ENCODE peak calls at places on chromosomes 2 and 18, in seven cellular contexts. One of them, this sample, is unnamed.

GRCh38 chr2:135676031-135676430 is 65.6 kb upstream of the UBXN4 start:
- DNase-seq in uterus: no peak
- DNase-seq in lower lobe of right lung: no peak
- DNase-seq in esophagus muscularis mucosa: no peak
- DNase-seq in HL-60: no peak
- DNase-seq in GM23338: no peak
- DNase-seq in pancreas: no peak
- DNase-seq in this sample: no peak

GRCh38 chr2:173957517-173957916 is 7.7 kb downstream of the SP3 start:
- DNase-seq in esophagus muscularis mucosa: no peak
- DNase-seq in pancreas: no peak
- DNase-seq in uterus: no peak
- DNase-seq in HL-60: no peak
- DNase-seq in lower lobe of right lung: no peak
- DNase-seq in GM23338: no peak
- DNase-seq in this sample: no peak

GRCh38 chr2:70133521-70134348 is 46.5 kb downstream of the PCBP1 start:
- DNase-seq in uterus: no peak
- DNase-seq in pancreas: no peak
- DNase-seq in esophagus muscularis mucosa: no peak
- DNase-seq in GM23338: no peak
- DNase-seq in lower lobe of right lung: peak
- DNase-seq in HL-60: no peak
- DNase-seq in this sample: no peak

GRCh38 chr2:104318001-104318555 is 535.8 kb upstream of the POU3F3 start:
- DNase-seq in GM23338: no peak
- DNase-seq in esophagus muscularis mucosa: no peak
- DNase-seq in pancreas: no peak
- DNase-seq in uterus: no peak
- DNase-seq in HL-60: no peak
- DNase-seq in lower lobe of right lung: no peak
- DNase-seq in this sample: no peak

GRCh38 chr2:153871231-153872221 is at the start of gene GALNT13:
- DNase-seq in lower lobe of right lung: peak
- DNase-seq in pancreas: peak
- DNase-seq in uterus: peak
- DNase-seq in HL-60: no peak
- DNase-seq in GM23338: peak
- DNase-seq in esophagus muscularis mucosa: no peak
- DNase-seq in this sample: no peak

GRCh38 chr18:41553716-41554115 is 401.3 kb upstream of the PIK3C3 start:
- DNase-seq in esophagus muscularis mucosa: peak
- DNase-seq in uterus: no peak
- DNase-seq in pancreas: no peak
- DNase-seq in lower lobe of right lung: no peak
- DNase-seq in GM23338: no peak
- DNase-seq in HL-60: no peak
- DNase-seq in this sample: peak

GRCh38 chr2:193103064-193103463 is 908.3 kb upstream of the TMEFF2 start:
- DNase-seq in esophagus muscularis mucosa: no peak
- DNase-seq in lower lobe of right lung: no peak
- DNase-seq in GM23338: no peak
- DNase-seq in HL-60: no peak
- DNase-seq in pancreas: no peak
- DNase-seq in uterus: no peak
- DNase-seq in this sample: peak

GRCh38 chr2:19349911-19350677 is 8.3 kb downstream of the OSR1 start:
- DNase-seq in pancreas: peak
- DNase-seq in esophagus muscularis mucosa: peak
- DNase-seq in uterus: no peak
- DNase-seq in HL-60: no peak
- DNase-seq in GM23338: peak
- DNase-seq in lower lobe of right lung: peak
- DNase-seq in this sample: peak

GRCh38 chr2:24016376-24016761 is 6.5 kb downstream of the MFSD2B start:
- DNase-seq in HL-60: no peak
- DNase-seq in lower lobe of right lung: no peak
- DNase-seq in pancreas: no peak
- DNase-seq in esophagus muscularis mucosa: no peak
- DNase-seq in GM23338: no peak
- DNase-seq in uterus: no peak
- DNase-seq in this sample: no peak

GRCh38 chr2:97718942-97719341 is 5.6 kb downstream of the ZAP70 start:
- DNase-seq in esophagus muscularis mucosa: no peak
- DNase-seq in pancreas: no peak
- DNase-seq in GM23338: no peak
- DNase-seq in uterus: no peak
- DNase-seq in HL-60: no peak
- DNase-seq in lower lobe of right lung: no peak
- DNase-seq in this sample: no peak

GRCh38 chr2:240418311-240418710 is 17.2 kb upstream of the GPC1 start:
- DNase-seq in GM23338: no peak
- DNase-seq in pancreas: no peak
- DNase-seq in lower lobe of right lung: no peak
- DNase-seq in esophagus muscularis mucosa: no peak
- DNase-seq in uterus: peak
- DNase-seq in HL-60: no peak
- DNase-seq in this sample: no peak

GRCh38 chr2:185374878-185375277 is 363.7 kb upstream of the FSIP2 start:
- DNase-seq in HL-60: no peak
- DNase-seq in lower lobe of right lung: no peak
- DNase-seq in esophagus muscularis mucosa: no peak
- DNase-seq in uterus: no peak
- DNase-seq in pancreas: no peak
- DNase-seq in GM23338: no peak
- DNase-seq in this sample: no peak

GRCh38 chr18:58803978-58804377 is 60.7 kb upstream of the ZNF532 start:
- DNase-seq in HL-60: no peak
- DNase-seq in uterus: no peak
- DNase-seq in lower lobe of right lung: no peak
- DNase-seq in GM23338: no peak
- DNase-seq in esophagus muscularis mucosa: no peak
- DNase-seq in pancreas: no peak
- DNase-seq in this sample: peak

GRCh38 chr18:22194151-22194598 is 24.8 kb downstream of the GATA6 start:
- DNase-seq in esophagus muscularis mucosa: no peak
- DNase-seq in lower lobe of right lung: no peak
- DNase-seq in uterus: no peak
- DNase-seq in pancreas: peak
- DNase-seq in HL-60: no peak
- DNase-seq in GM23338: peak
- DNase-seq in this sample: no peak

GRCh38 chr18:59744271-59744721 is 47.1 kb upstream of the CCBE1 start:
- DNase-seq in pancreas: no peak
- DNase-seq in lower lobe of right lung: no peak
- DNase-seq in uterus: no peak
- DNase-seq in GM23338: no peak
- DNase-seq in esophagus muscularis mucosa: no peak
- DNase-seq in HL-60: no peak
- DNase-seq in this sample: no peak

GRCh38 chr2:240403358-240404104 is 31.9 kb upstream of the GPC1 start:
- DNase-seq in GM23338: no peak
- DNase-seq in pancreas: no peak
- DNase-seq in uterus: no peak
- DNase-seq in esophagus muscularis mucosa: no peak
- DNase-seq in lower lobe of right lung: no peak
- DNase-seq in HL-60: no peak
- DNase-seq in this sample: no peak

GRCh38 chr2:226618544-226618874 is 181.1 kb downstream of the IRS1 start:
- DNase-seq in pancreas: no peak
- DNase-seq in HL-60: no peak
- DNase-seq in uterus: no peak
- DNase-seq in lower lobe of right lung: no peak
- DNase-seq in esophagus muscularis mucosa: no peak
- DNase-seq in GM23338: no peak
- DNase-seq in this sample: no peak

GRCh38 chr2:32910883-32911598 is 35.7 kb upstream of the LTBP1 start:
- DNase-seq in HL-60: no peak
- DNase-seq in esophagus muscularis mucosa: no peak
- DNase-seq in GM23338: no peak
- DNase-seq in pancreas: no peak
- DNase-seq in uterus: no peak
- DNase-seq in lower lobe of right lung: no peak
- DNase-seq in this sample: no peak

DNA sequence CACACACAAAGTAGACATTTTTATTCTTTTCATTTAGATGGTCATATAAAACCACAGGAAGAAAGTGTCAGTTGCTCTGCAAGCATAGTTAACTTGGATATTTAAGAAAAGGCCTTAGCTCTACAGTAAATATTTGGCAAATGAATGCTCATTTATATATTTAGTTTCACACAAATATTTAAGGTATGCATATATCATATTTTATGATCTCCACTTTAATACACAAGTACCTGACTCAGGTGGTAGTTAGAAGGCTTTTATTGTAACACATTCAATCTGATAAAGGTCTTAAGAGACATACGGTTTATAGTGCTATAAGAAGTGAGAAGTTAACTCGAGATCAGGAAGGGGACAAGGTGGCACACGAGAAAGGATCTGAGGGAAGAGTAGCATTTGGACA is 363.1 kb downstream of the NBAS start:
- DNase-seq in GM23338: no peak
- DNase-seq in pancreas: no peak
- DNase-seq in uterus: no peak
- DNase-seq in esophagus muscularis mucosa: no peak
- DNase-seq in HL-60: no peak
- DNase-seq in lower lobe of right lung: no peak
- DNase-seq in this sample: no peak
- H3K4me3 ChIP-seq in GM23338: no peak
- H3K4me3 ChIP-seq in pancreas: no peak
- H3K4me3 ChIP-seq in uterus: no peak
- H3K4me3 ChIP-seq in esophagus muscularis mucosa: no peak
- H3K4me3 ChIP-seq in HL-60: no peak
- H3K4me3 ChIP-seq in lower lobe of right lung: no peak
- H3K4me3 ChIP-seq in this sample: no peak

GRCh38 chr2:42457011-42457410 is 36.8 kb downstream of the KCNG3 start:
- DNase-seq in lower lobe of right lung: no peak
- DNase-seq in HL-60: no peak
- DNase-seq in uterus: no peak
- DNase-seq in GM23338: peak
- DNase-seq in esophagus muscularis mucosa: no peak
- DNase-seq in pancreas: no peak
- DNase-seq in this sample: peak
- TF ChIP-seq CTCF in lower lobe of right lung: no peak
- TF ChIP-seq CTCF in HL-60: no peak
- TF ChIP-seq CTCF in uterus: no peak
- TF ChIP-seq CTCF in GM23338: peak
- TF ChIP-seq CTCF in esophagus muscularis mucosa: no peak
- TF ChIP-seq CTCF in pancreas: no peak
- TF ChIP-seq CTCF in this sample: peak

GRCh38 chr18:75635096-75635495 is 207.6 kb upstream of the SMIM21 start:
- DNase-seq in HL-60: no peak
- DNase-seq in GM23338: no peak
- DNase-seq in pancreas: no peak
- DNase-seq in lower lobe of right lung: no peak
- DNase-seq in uterus: no peak
- DNase-seq in esophagus muscularis mucosa: no peak
- DNase-seq in this sample: no peak

GRCh38 chr18:75638223-75638596 is 210.7 kb upstream of the SMIM21 start:
- DNase-seq in GM23338: no peak
- DNase-seq in pancreas: no peak
- DNase-seq in uterus: no peak
- DNase-seq in esophagus muscularis mucosa: peak
- DNase-seq in lower lobe of right lung: no peak
- DNase-seq in HL-60: no peak
- DNase-seq in this sample: no peak

GRCh38 chr18:75643083-75643482 is 215.6 kb upstream of the SMIM21 start:
- DNase-seq in uterus: no peak
- DNase-seq in esophagus muscularis mucosa: peak
- DNase-seq in GM23338: no peak
- DNase-seq in HL-60: no peak
- DNase-seq in lower lobe of right lung: no peak
- DNase-seq in pancreas: no peak
- DNase-seq in this sample: no peak

GRCh38 chr18:75639468-75639831 is 211.9 kb upstream of the SMIM21 start:
- DNase-seq in lower lobe of right lung: no peak
- DNase-seq in esophagus muscularis mucosa: no peak
- DNase-seq in HL-60: no peak
- DNase-seq in uterus: no peak
- DNase-seq in GM23338: no peak
- DNase-seq in pancreas: no peak
- DNase-seq in this sample: no peak

DNA sequence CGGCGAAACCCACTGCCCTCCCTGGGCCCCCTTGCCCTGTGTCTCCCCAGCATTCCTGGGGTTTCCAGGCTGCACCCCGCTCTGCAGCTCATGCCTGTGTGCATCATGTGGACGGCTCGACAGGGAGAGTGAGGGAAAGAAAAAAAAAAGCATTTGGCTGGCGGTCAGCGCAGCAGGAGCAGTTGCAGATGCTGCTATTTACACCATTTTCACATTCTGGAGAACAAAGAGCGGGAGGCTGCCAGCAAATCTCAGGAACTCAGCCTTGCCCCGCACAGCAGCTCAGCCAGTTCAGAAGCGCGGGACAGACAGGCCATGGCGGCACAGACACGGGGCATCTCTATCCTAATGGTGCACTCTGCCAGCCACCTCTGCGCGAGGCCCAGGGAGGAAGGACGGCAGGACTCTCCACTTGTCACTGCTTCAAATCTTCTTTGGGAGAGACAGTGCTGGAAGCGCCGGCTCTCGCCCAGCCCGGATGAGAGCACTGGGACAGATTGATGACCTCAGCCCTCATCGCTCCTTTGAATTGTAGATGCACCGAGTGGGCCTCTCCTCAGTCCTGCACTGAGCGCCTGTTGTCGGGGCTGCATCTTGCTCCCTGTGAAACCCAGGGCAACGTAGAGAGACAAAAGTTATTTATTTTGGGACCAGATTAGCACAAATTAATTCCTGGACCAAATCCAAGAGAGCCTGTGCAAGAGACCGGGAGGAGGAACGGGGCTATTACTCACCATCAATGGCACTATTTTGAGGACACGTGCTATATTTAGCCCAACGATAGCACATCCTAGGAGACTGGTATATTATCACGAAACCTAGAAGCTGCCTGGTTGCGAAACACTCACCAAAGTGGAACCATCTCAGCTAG is 211.3 kb upstream of the SMIM21 start:
- DNase-seq in HL-60: peak
- DNase-seq in pancreas: no peak
- DNase-seq in GM23338: peak
- DNase-seq in esophagus muscularis mucosa: peak
- DNase-seq in lower lobe of right lung: no peak
- DNase-seq in uterus: no peak
- DNase-seq in this sample: no peak
- H3K4me3 ChIP-seq in HL-60: no peak
- H3K4me3 ChIP-seq in pancreas: no peak
- H3K4me3 ChIP-seq in GM23338: peak
- H3K4me3 ChIP-seq in esophagus muscularis mucosa: peak
- H3K4me3 ChIP-seq in lower lobe of right lung: peak
- H3K4me3 ChIP-seq in uterus: peak
- H3K4me3 ChIP-seq in this sample: no peak

DNA sequence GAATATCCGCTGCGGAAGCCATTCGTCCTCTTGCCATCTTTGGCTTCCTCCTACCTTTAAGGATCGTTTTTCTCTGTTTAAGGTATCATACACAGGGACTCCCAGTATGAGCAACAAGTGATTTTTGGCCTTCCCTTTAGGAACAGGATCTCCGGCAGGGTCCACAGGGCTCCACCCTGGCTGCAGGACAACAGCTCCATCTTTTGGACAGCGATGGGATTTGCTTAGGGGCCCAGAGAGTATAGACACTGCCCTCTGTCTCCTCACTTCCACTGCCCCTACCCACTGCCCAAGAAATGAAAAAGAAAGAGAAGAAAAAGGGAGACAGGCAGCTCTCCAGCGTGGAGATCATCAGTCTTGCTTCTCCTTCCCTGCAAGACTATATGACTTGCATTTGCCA is 224.5 kb downstream of the UXS1 start:
- DNase-seq in pancreas: no peak
- DNase-seq in esophagus muscularis mucosa: no peak
- DNase-seq in GM23338: peak
- DNase-seq in HL-60: no peak
- DNase-seq in uterus: no peak
- DNase-seq in lower lobe of right lung: no peak
- DNase-seq in this sample: peak
- TF ChIP-seq CTCF in pancreas: no peak
- TF ChIP-seq CTCF in esophagus muscularis mucosa: no peak
- TF ChIP-seq CTCF in GM23338: peak
- TF ChIP-seq CTCF in HL-60: peak
- TF ChIP-seq CTCF in uterus: no peak
- TF ChIP-seq CTCF in lower lobe of right lung: no peak
- TF ChIP-seq CTCF in this sample: peak

This sample was measured in A673.